ENCODE peak calls at places on chromosome 9, in five cellular contexts. I, S, Y, K and W are unnamed samples.

GRCh38 chr9:18448101-18448500 is 25.9 kb upstream of the ADAMTSL1 start:
- DNase-seq in K (no peak), I (no peak), Y (no peak), S (no peak), W (no peak)

GRCh38 chr9:101796044-101796443 is 57.6 kb upstream of the GRIN3A start:
- DNase-seq in K (no peak), Y (no peak), S (no peak), I (no peak), W (no peak)

GRCh38 chr9:137321726-137322361 is 19.8 kb upstream of the NRARP start:
- DNase-seq in K (no peak), I (no peak), S (no peak), Y (no peak), W (no peak)

GRCh38 chr9:109769250-109769649 is 10.7 kb upstream of the PALM2AKAP2 start:
- DNase-seq in S (no peak), I (no peak), K (no peak), Y (no peak), W (no peak)

GRCh38 chr9:98342103-98342818 is 86.8 kb upstream of the TBC1D2 start:
- DNase-seq in S (no peak), I (no peak), K (no peak), Y (no peak), W (no peak)

GRCh38 chr9:129258823-129259301 is 80.8 kb upstream of the IER5L start:
- DNase-seq in I (no peak), K (peak; percentile 47), S (no peak), Y (no peak), W (no peak)

GRCh38 chr9:70303268-70303667 is 44.5 kb downstream of the SMC5 start:
- DNase-seq in K (no peak), S (no peak), I (no peak), Y (peak; percentile 46), W (no peak)

GRCh38 chr9:112025886-112026285 is 129.3 kb downstream of the UGCG start:
- DNase-seq in K (no peak), I (no peak), Y (no peak), S (no peak), W (no peak)

GRCh38 chr9:133348763-133349573 is 950 bp downstream of the RPL7A start:
- DNase-seq in K (no peak), Y (no peak), I (no peak), S (no peak), W (no peak)

GRCh38 chr9:78074385-78075291 is 43.0 kb upstream of the GNAQ start:
- DNase-seq in S (no peak), I (no peak), K (peak; percentile 45), Y (no peak), W (no peak)

GRCh38 chr9:70081120-70081495 is 37.5 kb downstream of the MAMDC2 start:
- DNase-seq in K (no peak), I (peak; percentile 90), S (no peak), Y (peak; percentile 65), W (no peak)

GRCh38 chr9:21674894-21675293 is 127.5 kb upstream of the MTAP start:
- DNase-seq in K (no peak), S (no peak), I (peak; percentile 37), Y (no peak), W (no peak)

GRCh38 chr9:89542461-89543021 is 44.6 kb upstream of the SEMA4D start:
- DNase-seq in K (no peak), I (no peak), S (no peak), Y (no peak), W (no peak)

GRCh38 chr9:107683566-107683965 is 194.0 kb upstream of the KLF4 start:
- DNase-seq in Y (no peak), K (no peak), I (no peak), S (no peak), W (no peak)